ENCODE peak calls at places on chromosomes 16 and 17, in four cellular contexts. F is CD4-positive, alpha-beta memory T cell; A is ovary; H is GM23248. E is an unnamed sample. For H3K36me3 and H3K27me3, the result is how much of the 10 kb centered on the place peaks cover.

GRCh38 chr17:82875418-82875856 is 35.6 kb upstream of the ZNF750 start:
- DNase-seq in F (no peak), A (no peak), H (no peak), E (peak)

GRCh38 chr16:47888142-47888541 is 267.7 kb downstream of the ABCC12 start:
- DNase-seq in F (no peak), H (peak), A (no peak), E (no peak)

GRCh38 chr16:86899757-86900156 is 321.4 kb downstream of the FOXL1 start:
- DNase-seq in H (peak), F (no peak), A (no peak), E (no peak)

GRCh38 chr16:67391424-67392300 is 1.6 kb downstream of the TPPP3 start:
- DNase-seq in H (peak), F (no peak), A (no peak), E (peak)

GRCh38 chr17:7411427-7411750 is 3.7 kb downstream of the NLGN2 start:
- DNase-seq in F (no peak), A (no peak), H (no peak), E (peak)

GRCh38 chr16:77675464-77676324 is 46.6 kb upstream of the NUDT7 start:
- DNase-seq in F (peak), A (peak), H (peak), E (peak)

GRCh38 chr16:2194852-2195315 is 1.5 kb downstream of the CASKIN1 start:
- DNase-seq in A (no peak), H (peak), F (peak), E (peak)

GRCh38 chr17:7803981-7804380 is 30.0 kb upstream of the KDM6B start:
- DNase-seq in F (no peak), H (no peak), A (no peak), E (peak)

GRCh38 chr17:68566145-68566738 is 34.9 kb downstream of the FAM20A start:
- DNase-seq in F (no peak), A (no peak), H (peak), E (no peak)

GRCh38 chr17:7004398-7005253 is 7.8 kb upstream of the RNASEK start:
- DNase-seq in H (peak), A (no peak), F (peak), E (peak)

GRCh38 chr17:49266233-49266632 is 35.6 kb upstream of the PHOSPHO1 start:
- DNase-seq in F (no peak), A (no peak), H (no peak), E (no peak)

GRCh38 chr17:79089720-79090502 is 15.3 kb downstream of the ENGASE start:
- DNase-seq in F (no peak), H (peak), A (peak), E (no peak)

GRCh38 chr17:62062313-62062712 is 2.8 kb downstream of the MED13 start:
- DNase-seq in H (peak), F (no peak), A (no peak), E (no peak)

GRCh38 chr17:10018461-10018891 is 113.4 kb upstream of the RCVRN start:
- DNase-seq in H (no peak), F (no peak), A (no peak), E (no peak)

GRCh38 chr16:73154063-73154870 is 106.3 kb upstream of the ZFHX3 start:
- DNase-seq in A (no peak), H (no peak), F (no peak), E (no peak)

GRCh38 chr17:9432121-9432866 is 143.3 kb downstream of the STX8 start:
- DNase-seq in A (no peak), F (no peak), H (peak), E (no peak)

GRCh38 chr17:27585153-27585681 is 45.8 kb upstream of the LGALS9 start:
- DNase-seq in F (no peak), A (no peak), H (no peak), E (no peak)

GRCh38 chr16:50306287-50306686 is 39.9 kb downstream of the ADCY7 start:
- DNase-seq in A (peak), F (no peak), H (no peak), E (peak)

GRCh38 chr16:16083421-16084156 is 134.2 kb downstream of the ABCC1 start:
- DNase-seq in H (peak), A (no peak), F (no peak), E (no peak)

GRCh38 chr17:82884341-82884871 is 44.6 kb upstream of the ZNF750 start:
- DNase-seq in A (no peak), F (peak), H (no peak), E (no peak)

GRCh38 chr17:57948555-57949420 is 6.4 kb downstream of the CUEDC1 start:
- DNase-seq in F (no peak), H (peak), A (no peak), E (no peak)

GRCh38 chr17:68613739-68614298 is 12.7 kb upstream of the FAM20A start:
- DNase-seq in A (no peak), F (peak), H (peak), E (peak)

GRCh38 chr17:29124135-29124930 is 55.9 kb downstream of the MYO18A start:
- DNase-seq in H (peak), F (peak), A (no peak), E (peak)

GRCh38 chr17:43597624-43598358 is 51.7 kb upstream of the ETV4 start:
- DNase-seq in F (no peak), A (no peak), H (no peak), E (no peak)

GRCh38 chr16:12590409-12590808 is 213.3 kb downstream of the CPPED1 start:
- DNase-seq in H (no peak), F (no peak), A (no peak), E (no peak)

GRCh38 chr17:17325816-17326215 is 22.6 kb downstream of the NT5M start:
- DNase-seq in H (no peak), A (no peak), F (no peak), E (no peak)

GRCh38 chr16:67173808-67174705 is 3.7 kb downstream of the NOL3 start:
- DNase-seq in A (peak), H (peak), F (peak), E (peak)

GRCh38 chr17:21210411-21211076 is 3.4 kb downstream of the TMEM11 start:
- DNase-seq in H (no peak), F (no peak), A (no peak), E (peak)

GRCh38 chr17:14745541-14745940 is 444.7 kb downstream of the HS3ST3B1 start:
- DNase-seq in H (peak), F (no peak), A (no peak), E (no peak)

GRCh38 chr16:87170310-87170709 is 146.9 kb downstream of the C16orf95 start:
- DNase-seq in F (no peak), H (no peak), A (no peak), E (no peak)

GRCh38 chr17:40058151-40058784 is 4.1 kb upstream of the MED24 start:
- DNase-seq in F (no peak), H (peak), A (no peak), E (no peak)

GRCh38 chr16:79943738-79944137 is 343.2 kb upstream of the MAF start:
- DNase-seq in F (no peak), H (peak), A (no peak), E (no peak)

GRCh38 chr16:65905326-65905725 is 461.2 kb upstream of the CDH5 start:
- DNase-seq in A (no peak), H (no peak), F (no peak), E (no peak)

GRCh38 chr16:84785843-84786538 is 33.8 kb upstream of the CRISPLD2 start:
- DNase-seq in A (peak), F (no peak), H (peak), E (no peak)

GRCh38 chr16:70160821-70161220 is 12.8 kb upstream of the CLEC18C start:
- DNase-seq in A (no peak), F (no peak), H (no peak), E (peak)

GRCh38 chr17:77570565-77570898 is 388.0 kb upstream of the TNRC6C start:
- DNase-seq in A (no peak), F (no peak), H (no peak), E (peak)

GRCh38 chr17:77571562-77571981 is 386.9 kb upstream of the TNRC6C start:
- DNase-seq in A (no peak), F (peak), H (peak), E (peak)

GRCh38 chr17:77571141-77571540 is 387.4 kb upstream of the TNRC6C start:
- DNase-seq in F (no peak), A (no peak), H (no peak), E (peak)

GRCh38 chr17:77572851-77573250 is 385.7 kb upstream of the TNRC6C start:
- DNase-seq in H (no peak), A (no peak), F (no peak), E (peak)

GRCh38 chr17:77572065-77572601 is 386.4 kb upstream of the TNRC6C start:
- DNase-seq in F (no peak), H (no peak), A (no peak), E (peak)
- H3K4me3 ChIP-seq in F (no peak), H (no peak), A (no peak), E (no peak)

GRCh38 chr17:81867123-81867951 is 3.8 kb downstream of the ARHGDIA start:
- DNase-seq in F (peak), A (peak), H (peak), E (peak)
- H3K36me3 ChIP-seq in F (under half), A (under half), H (under half), E (under half)

GRCh38 chr17:38562215-38562569 is 43.6 kb downstream of the SRCIN1 start:
- DNase-seq in A (no peak), H (no peak), F (no peak), E (no peak)

GRCh38 chr17:38564869-38565268 is 40.9 kb downstream of the SRCIN1 start:
- DNase-seq in H (no peak), A (no peak), F (no peak), E (peak)

GRCh38 chr17:38562903-38563302 is 42.8 kb downstream of the SRCIN1 start:
- DNase-seq in F (no peak), H (no peak), A (no peak), E (peak)

GRCh38 chr17:38564254-38564605 is 41.5 kb downstream of the SRCIN1 start:
- DNase-seq in H (no peak), A (no peak), F (no peak), E (no peak)

GRCh38 chr17:38563362-38564253 is 42.1 kb downstream of the SRCIN1 start:
- DNase-seq in F (no peak), A (no peak), H (no peak), E (peak)
- H3K27me3 ChIP-seq in F (half or more), A (under half), H (under half), E (half or more)

GRCh38 chr16:57042157-57043111 is 49.9 kb upstream of the CPNE2 start:
- DNase-seq in H (no peak), F (peak), A (no peak), E (no peak)

GRCh38 chr16:57043248-57043647 is 49.1 kb upstream of the CPNE2 start:
- DNase-seq in H (no peak), A (no peak), F (no peak), E (no peak)

GRCh38 chr16:57038151-57038550 is 48.8 kb downstream of the NLRC5 start:
- DNase-seq in A (no peak), F (no peak), H (peak), E (no peak)

GRCh38 chr16:57039148-57039812 is 49.9 kb downstream of the NLRC5 start:
- DNase-seq in H (peak), F (peak), A (no peak), E (no peak)

DNA sequence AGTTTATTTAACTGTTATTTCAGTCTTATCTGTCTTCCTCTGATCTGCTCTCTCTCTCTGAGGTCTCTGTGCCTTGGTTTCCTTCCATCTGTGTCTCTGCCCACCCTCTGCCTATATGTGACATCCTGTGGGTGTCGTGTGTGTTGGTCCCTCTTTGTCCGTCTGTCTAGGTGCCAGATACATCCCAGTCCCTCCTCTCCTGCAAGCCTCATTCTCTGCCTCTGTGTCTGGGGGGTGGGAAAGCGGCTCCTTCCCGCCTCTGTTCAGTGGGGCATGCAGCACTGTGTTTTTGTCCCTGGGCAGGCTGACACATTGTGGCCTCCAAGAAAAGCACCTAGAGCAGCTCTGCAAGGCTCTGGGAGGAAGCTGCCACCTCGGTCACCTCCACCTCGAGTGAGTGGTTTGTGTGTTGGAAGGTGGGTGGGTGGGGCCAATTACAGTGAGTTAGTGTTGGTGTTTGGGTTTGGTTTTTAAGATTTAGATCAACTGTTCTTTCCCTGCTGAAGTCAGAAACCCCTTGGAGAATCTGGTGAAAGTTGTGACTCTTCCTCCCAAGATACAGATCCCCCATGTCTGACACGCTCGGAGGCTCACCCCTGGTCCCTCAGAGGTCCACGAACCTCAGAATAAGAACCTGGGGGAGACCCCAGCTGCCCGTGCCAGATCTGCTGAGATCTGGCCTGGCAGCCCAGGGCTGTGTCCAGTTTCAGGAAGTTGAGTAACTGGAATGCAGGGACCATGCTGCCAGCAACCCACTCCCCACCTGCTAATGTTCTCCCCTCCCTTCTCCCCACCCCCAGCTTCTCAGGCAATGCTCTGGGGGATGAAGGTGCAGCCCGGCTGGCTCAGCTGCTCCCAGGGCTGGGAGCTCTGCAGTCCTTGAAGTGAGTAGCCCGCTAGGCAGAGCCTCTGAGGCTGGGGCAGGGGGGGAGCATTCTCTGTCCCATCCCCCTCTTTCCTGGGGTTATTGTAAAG is 50.9 kb upstream of the CPNE2 start:
- DNase-seq in A (no peak), F (peak), H (no peak), E (peak)
- H3K4me3 ChIP-seq in A (no peak), F (peak), H (no peak), E (no peak)

DNA sequence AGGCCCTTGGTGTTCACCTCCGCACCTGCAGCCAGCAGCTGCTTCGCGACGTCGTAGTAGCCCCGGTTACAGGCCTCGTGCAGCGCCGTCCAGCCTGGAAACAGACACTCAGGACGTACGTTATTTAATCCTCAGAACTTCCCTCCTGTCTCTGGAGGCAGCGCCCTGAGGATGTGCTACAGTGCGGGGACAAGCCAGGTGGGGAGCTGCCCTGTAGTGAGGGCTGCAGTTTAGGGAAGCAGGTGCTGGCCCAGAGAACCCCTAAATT is 71.0 kb downstream of the ZNF778 start:
- DNase-seq in H (no peak), A (no peak), F (no peak), E (no peak)
- H3K36me3 ChIP-seq in H (under half), A (under half), F (half or more), E (under half)

GRCh38 chr16:558298-559020 is 1.7 kb upstream of the PRR35 start:
- DNase-seq in A (no peak), F (no peak), H (no peak), E (peak)

GRCh38 chr16:557463-558297 is 2.5 kb upstream of the PRR35 start:
- DNase-seq in H (no peak), F (no peak), A (no peak), E (peak)

GRCh38 chr16:560221-560700 is at the start of gene PRR35:
- DNase-seq in F (no peak), A (no peak), H (no peak), E (peak)

GRCh38 chr16:559411-560207 is 585 bp upstream of the PRR35 start:
- DNase-seq in F (no peak), H (no peak), A (no peak), E (peak)

GRCh38 chr16:559021-559380 is 1.2 kb upstream of the PRR35 start:
- DNase-seq in F (no peak), A (no peak), H (no peak), E (no peak)
- H3K27me3 ChIP-seq in F (under half), A (under half), H (under half), E (under half)

DNA sequence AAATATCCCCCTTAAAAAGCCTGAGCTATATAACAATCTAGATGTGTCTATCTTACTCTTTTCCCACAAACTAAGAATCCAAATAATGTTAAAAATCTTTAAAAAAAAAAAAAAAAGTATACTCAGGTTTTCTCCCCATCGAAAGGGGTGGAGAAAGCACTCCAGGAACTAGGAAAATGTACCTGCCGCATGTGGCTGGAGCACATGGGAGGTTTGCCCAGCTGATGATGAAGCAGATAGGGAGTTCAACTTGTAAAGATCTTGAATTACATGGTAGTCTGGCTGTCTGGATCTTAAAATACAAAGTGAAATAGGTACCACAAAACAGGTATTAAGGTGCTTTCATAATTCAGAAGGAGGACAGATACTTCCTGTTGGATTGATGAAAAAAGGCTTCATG is 8.8 kb upstream of the SLFN14 start:
- DNase-seq in F (no peak), A (no peak), H (no peak), E (no peak)
- H3K4me3 ChIP-seq in F (no peak), A (no peak), H (no peak), E (no peak)

GRCh38 chr17:75627094-75627493 is 6.1 kb upstream of the SMIM5 start:
- DNase-seq in A (no peak), F (no peak), H (no peak), E (no peak)

GRCh38 chr17:75626496-75627038 is 6.7 kb upstream of the SMIM5 start:
- DNase-seq in H (no peak), A (no peak), F (no peak), E (no peak)

GRCh38 chr17:75624021-75624420 is 9.2 kb upstream of the SMIM5 start:
- DNase-seq in F (no peak), H (no peak), A (no peak), E (no peak)

GRCh38 chr17:75624714-75625345 is 8.4 kb upstream of the SMIM5 start:
- DNase-seq in H (no peak), A (no peak), F (no peak), E (no peak)

DNA sequence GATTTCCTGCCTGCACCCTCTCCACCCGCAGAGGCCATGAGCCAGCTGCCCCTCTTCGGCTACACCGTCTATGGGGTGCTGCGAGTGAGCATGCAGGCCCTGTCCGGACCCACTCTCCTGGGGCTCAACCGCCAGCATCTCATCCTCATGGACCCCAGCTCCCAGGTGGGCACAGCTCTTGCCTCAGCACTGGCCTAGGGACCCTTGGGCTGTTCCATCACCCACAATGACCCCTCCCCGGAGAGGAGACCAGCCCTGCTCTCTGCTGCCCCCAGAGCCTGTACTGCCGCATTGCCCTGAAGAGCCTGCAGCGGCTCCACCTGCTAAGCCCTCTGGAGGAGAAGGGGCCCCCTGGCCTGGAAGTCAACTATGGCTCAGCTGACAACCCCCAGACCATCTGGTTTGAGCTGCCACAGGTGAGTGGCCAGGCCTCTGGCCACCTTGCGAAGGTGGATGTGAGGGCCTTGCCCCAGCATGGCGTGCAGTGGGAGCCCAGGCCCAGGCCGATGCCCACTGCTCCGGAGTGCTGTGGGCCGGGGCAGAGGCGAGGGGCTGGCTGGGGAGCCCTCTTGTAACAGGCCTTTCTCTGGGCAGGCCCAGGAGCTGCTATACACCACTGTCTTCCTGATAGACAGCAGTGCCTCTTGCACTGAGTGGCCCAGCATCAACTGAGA is 7.3 kb upstream of the SMIM5 start:
- DNase-seq in A (no peak), F (no peak), H (peak), E (peak)
- H3K36me3 ChIP-seq in A (under half), F (under half), H (under half), E (under half)